ENCODE peak calls at places on chromosome 2, in six cellular contexts. F is GM13976, N is endothelial cell of umbilical vein, W is SJSA1, Q is renal cortical epithelial cell, J is NCI-H345. A is an unnamed sample.

GRCh38 chr2:172931256-172931894 is 144.3 kb upstream of the MAP3K20 start:
- DNase-seq in F (no peak), N (peak), W (peak), Q (no peak), J (no peak), A (no peak)

GRCh38 chr2:1856481-1856880 is 112.2 kb upstream of the PXDN start:
- DNase-seq in F (no peak), N (no peak), W (no peak), Q (no peak), J (no peak), A (peak)

GRCh38 chr2:227617316-227618250 is at the start of gene SCYGR4:
- DNase-seq in F (no peak), N (no peak), W (no peak), Q (no peak), J (no peak), A (no peak)

GRCh38 chr2:10283106-10284062 is 19.3 kb upstream of the HPCAL1 start:
- DNase-seq in F (no peak), N (peak), W (peak), Q (peak), J (peak), A (no peak)

GRCh38 chr2:232341739-232342126 is 36.8 kb upstream of the ALPP start:
- DNase-seq in F (no peak), N (no peak), W (no peak), Q (no peak), J (no peak), A (no peak)

GRCh38 chr2:224749136-224749535 is 33.0 kb upstream of the CCDC195 start:
- DNase-seq in F (no peak), N (no peak), W (no peak), Q (peak), J (no peak), A (no peak)

GRCh38 chr2:235347691-235348090 is 146.2 kb upstream of the AGAP1 start:
- DNase-seq in F (no peak), N (no peak), W (peak), Q (peak), J (no peak), A (no peak)

GRCh38 chr2:224925822-224926124 is 116.5 kb downstream of the DOCK10 start:
- DNase-seq in F (no peak), N (no peak), W (no peak), Q (peak), J (no peak), A (no peak)

GRCh38 chr2:67625178-67625577 is 228.0 kb downstream of the ETAA1 start:
- DNase-seq in F (no peak), N (no peak), W (no peak), Q (peak), J (no peak), A (no peak)

GRCh38 chr2:28398101-28398834 is 5.6 kb downstream of the FOSL2 start:
- DNase-seq in F (no peak), N (no peak), W (peak), Q (peak), J (no peak), A (no peak)

GRCh38 chr2:25977768-25978167 is 4.5 kb downstream of the KIF3C start:
- DNase-seq in F (no peak), N (no peak), W (no peak), Q (peak), J (no peak), A (no peak)

A was measured in SHP77 treated with DMSO at 0.1 percent for 48 hours.